ENCODE peak calls at places on chromosomes 7 and 10, in four cellular contexts. Z is GM12878, K is HepG2, V is K562. M is an unnamed sample.

GRCh38 chr7:16644987-16645592 is 464 bp downstream of the ANKMY2 start:
- DNase-seq in V (no peak), Z (no peak), K (no peak), M (peak)

GRCh38 chr7:152579070-152579469 is 96.9 kb downstream of the XRCC2 start:
- DNase-seq in Z (no peak), K (no peak), V (peak), M (no peak)

GRCh38 chr7:20534543-20534942 is 80.9 kb upstream of the ABCB5 start:
- DNase-seq in V (no peak), Z (no peak), K (no peak), M (no peak)

GRCh38 chr7:54015251-54015650 is 526.9 kb upstream of the VSTM2A start:
- DNase-seq in K (no peak), Z (no peak), V (no peak), M (no peak)

GRCh38 chr10:55310143-55310542 is 509.1 kb upstream of the PCDH15 start:
- DNase-seq in V (no peak), K (no peak), Z (no peak), M (no peak)

GRCh38 chr7:64183827-64184372 is 23.1 kb upstream of the ZNF735 start:
- DNase-seq in V (no peak), K (no peak), Z (no peak), M (no peak)

GRCh38 chr7:104922187-104923009 is 91.6 kb upstream of the KMT2E start:
- DNase-seq in V (no peak), Z (no peak), K (no peak), M (no peak)

GRCh38 chr10:69826789-69827532 is 25.3 kb downstream of the COL13A1 start:
- DNase-seq in K (no peak), V (no peak), Z (no peak), M (no peak)

GRCh38 chr10:59234814-59235429 is 58.5 kb downstream of the PHYHIPL start:
- DNase-seq in V (peak), Z (no peak), K (no peak), M (peak)

GRCh38 chr10:126060232-126060935 is 164.0 kb downstream of the FANK1 start:
- DNase-seq in K (no peak), Z (no peak), V (no peak), M (no peak)

GRCh38 chr10:129775681-129776080 is 188.4 kb downstream of the EBF3 start:
- DNase-seq in Z (no peak), V (no peak), K (no peak), M (no peak)

GRCh38 chr10:86603256-86603655 is 51.1 kb upstream of the OPN4 start:
- DNase-seq in K (peak), V (no peak), Z (no peak), M (no peak)

GRCh38 chr7:25775999-25776736 is 375.8 kb upstream of the NFE2L3 start:
- DNase-seq in V (no peak), Z (no peak), K (no peak), M (no peak)

GRCh38 chr10:102231357-102232318 is 5.5 kb downstream of the ELOVL3 start:
- DNase-seq in Z (no peak), V (peak), K (peak), M (peak)

GRCh38 chr7:129480674-129481363 is 21.5 kb upstream of the SMKR1 start:
- DNase-seq in V (no peak), Z (no peak), K (no peak), M (no peak)

GRCh38 chr10:86259901-86260562 is 106.6 kb downstream of the GRID1 start:
- DNase-seq in K (no peak), Z (no peak), V (no peak), M (no peak)

GRCh38 chr7:128737867-128738390 is 1.2 kb upstream of the CALU start:
- DNase-seq in K (peak), V (peak), Z (no peak), M (no peak)

GRCh38 chr10:112532053-112532658 is 85.1 kb downstream of the VTI1A start:
- DNase-seq in K (no peak), V (no peak), Z (peak), M (no peak)

GRCh38 chr10:71769279-71769823 is 4.0 kb downstream of the VSIR start:
- DNase-seq in K (no peak), Z (peak), V (no peak), M (no peak)

GRCh38 chr10:91694170-91694794 is 61.4 kb upstream of the PPP1R3C start:
- DNase-seq in K (peak), Z (no peak), V (peak), M (peak)

GRCh38 chr7:120055300-120055699 is 217.7 kb upstream of the KCND2 start:
- DNase-seq in V (no peak), K (no peak), Z (no peak), M (no peak)

GRCh38 chr7:115271332-115272235 is 349.7 kb downstream of the MDFIC start:
- DNase-seq in V (no peak), Z (no peak), K (no peak), M (no peak)

GRCh38 chr7:151142686-151143040 is 24.8 kb downstream of the GBX1 start:
- DNase-seq in K (no peak), Z (no peak), V (no peak), M (no peak)

GRCh38 chr7:77326131-77326530 is 90.0 kb downstream of the GSAP start:
- DNase-seq in K (no peak), Z (no peak), V (no peak), M (no peak)

GRCh38 chr7:158396982-158397862 is 190.4 kb downstream of the PTPRN2 start:
- DNase-seq in Z (no peak), V (no peak), K (peak), M (no peak)

GRCh38 chr10:78339251-78339650 is 305.6 kb downstream of the RPS24 start:
- DNase-seq in V (no peak), Z (no peak), K (no peak), M (no peak)

GRCh38 chr7:80039255-80039884 is 95.3 kb upstream of the GNAI1 start:
- DNase-seq in V (no peak), K (no peak), Z (no peak), M (no peak)

GRCh38 chr10:84826704-84827103 is 498.3 kb downstream of the CCSER2 start:
- DNase-seq in Z (no peak), V (no peak), K (no peak), M (no peak)

GRCh38 chr7:27102578-27103442 is at the start of gene HOXA2:
- DNase-seq in K (no peak), V (no peak), Z (no peak), M (no peak)

GRCh38 chr7:27105161-27106122 is 3.0 kb upstream of the HOXA2 start:
- DNase-seq in V (no peak), Z (no peak), K (no peak), M (no peak)

GRCh38 chr7:27104244-27105149 is 2.0 kb upstream of the HOXA2 start:
- DNase-seq in Z (no peak), K (no peak), V (no peak), M (no peak)

GRCh38 chr7:27101906-27102577 is 441 bp downstream of the HOXA2 start:
- DNase-seq in Z (no peak), K (no peak), V (no peak), M (no peak)

GRCh38 chr7:27103489-27104226 is 1.2 kb upstream of the HOXA2 start:
- DNase-seq in Z (no peak), K (no peak), V (no peak), M (no peak)
- TF ChIP-seq FOXK2 in Z (no peak), K (no peak), V (no peak), M (no peak)

GRCh38 chr10:93357680-93358079 is 124.5 kb downstream of the MYOF start:
- DNase-seq in V (peak), K (peak), Z (no peak), M (peak)
- TF ChIP-seq FOXK2 in V (no peak), K (no peak), Z (no peak), M (no peak)

DNA sequence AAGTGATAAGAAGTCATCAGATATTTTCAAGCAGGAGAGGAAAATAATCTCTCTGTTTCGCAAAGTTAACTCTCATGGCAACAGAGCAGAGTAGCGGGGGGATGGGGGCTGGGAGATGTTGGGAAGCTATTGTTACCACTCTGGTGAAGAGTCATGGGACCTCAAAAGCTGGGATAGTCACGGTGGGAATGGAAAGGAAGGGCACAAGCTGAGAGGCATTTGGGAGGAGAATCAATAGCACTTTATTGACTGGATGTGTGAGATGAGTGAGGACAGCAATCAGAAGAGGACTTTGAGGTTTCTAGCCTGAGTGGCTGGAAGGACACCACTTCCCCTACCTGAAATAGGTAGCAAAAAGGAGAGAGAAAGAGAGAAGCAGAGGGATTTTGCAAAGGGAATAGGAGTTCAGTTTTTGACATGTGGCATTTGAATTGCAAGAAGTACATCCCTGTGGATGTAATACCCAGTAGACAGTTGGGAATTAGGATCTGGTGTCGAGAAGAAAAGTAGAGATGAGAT is 27.2 kb downstream of the SCD start:
- DNase-seq in V (no peak), K (peak), Z (no peak), M (no peak)
- TF ChIP-seq FOXK2 in V (no peak), K (no peak), Z (no peak), M (no peak)

GRCh38 chr10:100793055-100793454 is 47.7 kb downstream of the PAX2 start:
- DNase-seq in Z (no peak), V (no peak), K (no peak), M (no peak)
- TF ChIP-seq FOXK2 in Z (no peak), V (no peak), K (no peak), M (no peak)

GRCh38 chr10:3136336-3136735 is 36.2 kb downstream of the PITRM1 start:
- DNase-seq in K (no peak), Z (no peak), V (no peak), M (no peak)
- TF ChIP-seq FOXK2 in K (no peak), Z (no peak), V (no peak), M (no peak)

DNA sequence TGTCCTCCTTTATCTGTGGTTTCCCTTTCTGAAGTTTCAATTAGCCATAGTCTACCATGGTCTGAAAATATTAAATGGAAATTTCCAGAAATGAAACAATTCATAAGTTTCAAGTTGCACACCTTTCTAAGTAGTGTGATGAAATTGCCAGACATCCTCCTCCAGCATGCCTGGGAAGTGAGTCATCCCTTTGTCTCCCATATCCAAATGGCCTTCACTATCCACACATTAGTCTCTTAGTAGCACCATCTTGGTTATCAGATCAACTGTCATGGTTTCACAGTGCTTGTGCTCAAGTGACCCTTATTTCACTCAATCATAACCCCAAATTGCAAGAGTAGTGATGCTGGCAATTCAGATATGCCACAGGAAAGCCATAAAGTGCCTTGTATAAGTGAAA is 83.4 kb upstream of the PPP1R9A start:
- DNase-seq in V (no peak), Z (no peak), K (peak), M (no peak)
- TF ChIP-seq FOXK2 in V (no peak), Z (no peak), K (no peak), M (no peak)

M was measured in HEK293T.